ENCODE peak calls at places on chromosomes 11 and 22, in six cellular contexts. A is neural progenitor cell, X is PC-9, D is neuronal stem cell, W is OCI-LY7, I is vagina. F is an unnamed sample.

GRCh38 chr11:71447791-71448256 is 369 bp downstream of the DHCR7 start:
- DNase-seq in A (peak; percentile 84), X (peak; percentile 41), D (peak; percentile 48), W (peak; percentile 40), I (no peak), F (no peak)

GRCh38 chr11:131025020-131025419 is 108.7 kb upstream of the SNX19 start:
- DNase-seq in A (peak; percentile 61), X (peak; percentile 17), D (peak; percentile 9), W (peak; percentile 1), I (no peak), F (no peak)

GRCh38 chr22:34068011-34068410 is 147.7 kb upstream of the LARGE1 start:
- DNase-seq in A (no peak), X (no peak), D (no peak), W (no peak), I (no peak), F (no peak)

GRCh38 chr22:48685767-48686166 is 1141.9 kb downstream of the BRD1 start:
- DNase-seq in A (no peak), X (no peak), D (no peak), W (no peak), I (no peak), F (no peak)

GRCh38 chr22:44147821-44148574 is 32.7 kb upstream of the PARVG start:
- DNase-seq in A (peak; percentile 66), X (no peak), D (no peak), W (no peak), I (no peak), F (no peak)

GRCh38 chr11:129699711-129700304 is 115.8 kb upstream of the TMEM45B start:
- DNase-seq in A (no peak), X (peak; percentile 22), D (no peak), W (no peak), I (no peak), F (no peak)

GRCh38 chr11:12743834-12744449 is 69.7 kb downstream of the TEAD1 start:
- DNase-seq in A (no peak), X (no peak), D (no peak), W (no peak), I (no peak), F (no peak)

GRCh38 chr11:117121176-117121575 is 22.9 kb upstream of the PAFAH1B2 start:
- DNase-seq in A (no peak), X (no peak), D (no peak), W (no peak), I (no peak), F (no peak)

GRCh38 chr11:107018274-107018901 is at the start of gene GUCY1A2:
- DNase-seq in A (peak; percentile 66), X (no peak), D (peak; percentile 38), W (no peak), I (no peak), F (peak; percentile 43)

GRCh38 chr11:130602700-130603584 is 154.5 kb downstream of the ADAMTS15 start:
- DNase-seq in A (no peak), X (no peak), D (no peak), W (no peak), I (no peak), F (no peak)

GRCh38 chr22:38316340-38317236 is 645 bp downstream of the CSNK1E start:
- DNase-seq in A (peak; percentile 70), X (peak; percentile 66), D (no peak), W (peak; percentile 54), I (no peak), F (peak; percentile 59)

GRCh38 chr11:130213979-130214281 is 54.3 kb downstream of the ST14 start:
- DNase-seq in A (no peak), X (no peak), D (no peak), W (no peak), I (no peak), F (no peak)

DNA sequence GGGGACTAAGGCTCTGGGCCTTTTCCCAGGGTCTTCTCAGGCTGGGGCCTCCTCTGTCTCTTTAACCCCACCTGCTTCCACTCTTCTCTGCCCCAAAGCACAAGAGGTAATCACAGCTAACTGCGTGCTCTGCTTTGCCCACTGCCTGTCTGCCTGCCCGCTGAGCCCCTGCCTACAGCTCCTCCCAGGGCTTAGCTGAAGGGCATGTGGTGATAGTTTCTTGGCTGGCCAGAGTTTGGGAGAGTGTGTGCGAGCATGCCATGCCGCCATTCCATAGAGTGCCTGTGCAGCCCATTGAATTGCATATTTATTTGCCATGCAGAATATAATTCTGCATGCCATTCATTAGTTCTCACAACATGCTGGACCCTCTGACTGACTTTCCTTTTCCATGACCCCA is 32.5 kb downstream of the PHLDB1 start:
- DNase-seq in A (no peak), X (no peak), D (no peak), W (no peak), I (no peak), F (no peak)
- H3K36me3 ChIP-seq in A (no peaks in the 10 kb centered on the region), X (peaks cover 10% of the 10 kb centered on the region), D (peaks cover 65% of the 10 kb centered on the region), W (no peaks in the 10 kb centered on the region), I (peaks cover 43% of the 10 kb centered on the region), F (peaks cover 62% of the 10 kb centered on the region)

GRCh38 chr11:114161486-114162250 is 102.2 kb downstream of the ZBTB16 start:
- DNase-seq in A (no peak), X (no peak), D (no peak), W (no peak), I (no peak), F (no peak)
- H3K4me3 ChIP-seq in A (no peak overlapping the region), X (no peak overlapping the region), D (no peak overlapping the region), W (no peak overlapping the region), I (no peak overlapping the region), F (no peak overlapping the region)

GRCh38 chr11:119332111-119332765 is 2.1 kb upstream of the RNF26 start:
- DNase-seq in A (peak; percentile 83), X (no peak), D (no peak), W (no peak), I (no peak), F (no peak)
- H3K36me3 ChIP-seq in A (no peaks in the 10 kb centered on the region), X (no peaks in the 10 kb centered on the region), D (peaks cover 16% of the 10 kb centered on the region), W (peaks cover 6% of the 10 kb centered on the region), I (no peaks in the 10 kb centered on the region), F (peaks cover 23% of the 10 kb centered on the region)

GRCh38 chr11:61148016-61148640 is 13.1 kb downstream of the VPS37C start:
- DNase-seq in A (peak; percentile 35), X (no peak), D (no peak), W (no peak), I (no peak), F (no peak)
- H3K4me3 ChIP-seq in A (no peak overlapping the region), X (no peak overlapping the region), D (peak overlapping the region; percentile 31), W (no peak overlapping the region), I (no peak overlapping the region), F (no peak overlapping the region)

GRCh38 chr22:29339381-29340235 is 24.1 kb upstream of the RASL10A start:
- DNase-seq in A (no peak), X (no peak), D (no peak), W (no peak), I (no peak), F (peak; percentile 67)
- H3K36me3 ChIP-seq in A (no peaks in the 10 kb centered on the region), X (peaks cover 6% of the 10 kb centered on the region), D (peaks cover 57% of the 10 kb centered on the region), W (peaks cover 99% of the 10 kb centered on the region), I (peaks cover 73% of the 10 kb centered on the region), F (peaks cover 43% of the 10 kb centered on the region)

DNA sequence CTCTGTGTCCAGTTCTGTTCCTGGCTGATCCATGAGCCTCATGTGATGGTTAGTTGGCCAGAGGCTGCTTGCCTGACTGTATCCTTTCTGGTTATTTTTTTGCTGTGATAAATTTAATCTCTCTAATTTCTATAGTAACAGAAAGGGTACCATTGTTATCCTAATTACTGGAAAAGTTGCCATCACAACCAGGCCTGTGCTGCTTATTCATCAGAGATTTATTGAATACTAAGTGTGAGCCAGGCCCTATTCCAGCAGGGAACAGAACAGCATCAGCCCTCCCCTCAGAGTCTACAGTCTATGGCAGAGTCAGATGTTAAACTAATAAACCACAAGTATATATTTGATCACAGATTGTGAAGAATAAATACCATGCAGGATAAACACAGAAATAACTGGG is 86.8 kb downstream of the DEPDC5 start:
- DNase-seq in A (no peak), X (no peak), D (no peak), W (no peak), I (no peak), F (no peak)
- H3K4me3 ChIP-seq in A (no peak overlapping the region), X (no peak overlapping the region), D (no peak overlapping the region), W (no peak overlapping the region), I (no peak overlapping the region), F (no peak overlapping the region)

GRCh38 chr11:64767344-64768299 is 7.8 kb upstream of the PYGM start:
- DNase-seq in A (peak; percentile 84), X (peak; percentile 52), D (peak; percentile 60), W (peak; percentile 78), I (no peak), F (peak; percentile 50)
- H3K36me3 ChIP-seq in A (peaks cover 39% of the 10 kb centered on the region), X (peaks cover 71% of the 10 kb centered on the region), D (peaks cover 75% of the 10 kb centered on the region), W (peaks cover 99% of the 10 kb centered on the region), I (peaks cover 98% of the 10 kb centered on the region), F (peaks cover 92% of the 10 kb centered on the region)

GRCh38 chr11:472816-473215 is 22.7 kb downstream of the PTDSS2 start:
- DNase-seq in A (no peak), X (no peak), D (no peak), W (no peak), I (no peak), F (no peak)
- H3K4me3 ChIP-seq in A (no peak overlapping the region), X (no peak overlapping the region), D (no peak overlapping the region), W (no peak overlapping the region), I (no peak overlapping the region), F (no peak overlapping the region)